ENCODE peak calls at places on chromosomes 5 and 9, in six cellular contexts. Q is neural crest cell; B is A549; X is CD4-positive, alpha-beta T cell; Z is A673; G is kidney. V is an unnamed sample.

GRCh38 chr5:79241535-79241979 is 5.6 kb downstream of the JMY start:
- DNase-seq in Q (no peak), B (no peak), X (no peak), Z (peak; percentile 11), G (no peak), V (no peak)

GRCh38 chr9:135490166-135490870 is 10.2 kb upstream of the MRPS2 start:
- DNase-seq in Q (no peak), B (no peak), X (no peak), Z (no peak), G (peak; percentile 48), V (no peak)

GRCh38 chr9:75892168-75892901 is 1.9 kb downstream of the PCSK5 start:
- DNase-seq in Q (peak; percentile 3), B (peak; percentile 35), X (no peak), Z (no peak), G (no peak), V (peak; percentile 56)

GRCh38 chr9:32351845-32352244 is 32.6 kb upstream of the ACO1 start:
- DNase-seq in Q (no peak), B (no peak), X (no peak), Z (peak; percentile 46), G (no peak), V (no peak)

GRCh38 chr5:133754575-133755169 is 142.3 kb upstream of the FSTL4 start:
- DNase-seq in Q (no peak), B (peak; percentile 44), X (no peak), Z (peak; percentile 41), G (no peak), V (peak; percentile 53)

GRCh38 chr5:57442080-57442839 is 40.4 kb downstream of the ACTBL2 start:
- DNase-seq in Q (no peak), B (no peak), X (no peak), Z (peak; percentile 44), G (no peak), V (no peak)

GRCh38 chr9:137107312-137107921 is 7.1 kb downstream of the DPP7 start:
- DNase-seq in Q (no peak), B (no peak), X (no peak), Z (no peak), G (no peak), V (no peak)

GRCh38 chr9:26833792-26834191 is 58.8 kb downstream of the CAAP1 start:
- DNase-seq in Q (peak; percentile 31), B (no peak), X (no peak), Z (peak; percentile 17), G (no peak), V (no peak)

GRCh38 chr5:168528521-168529360 is at the start of gene FBLL1:
- DNase-seq in Q (peak; percentile 62), B (no peak), X (no peak), Z (peak; percentile 50), G (no peak), V (peak; percentile 46)

DNA sequence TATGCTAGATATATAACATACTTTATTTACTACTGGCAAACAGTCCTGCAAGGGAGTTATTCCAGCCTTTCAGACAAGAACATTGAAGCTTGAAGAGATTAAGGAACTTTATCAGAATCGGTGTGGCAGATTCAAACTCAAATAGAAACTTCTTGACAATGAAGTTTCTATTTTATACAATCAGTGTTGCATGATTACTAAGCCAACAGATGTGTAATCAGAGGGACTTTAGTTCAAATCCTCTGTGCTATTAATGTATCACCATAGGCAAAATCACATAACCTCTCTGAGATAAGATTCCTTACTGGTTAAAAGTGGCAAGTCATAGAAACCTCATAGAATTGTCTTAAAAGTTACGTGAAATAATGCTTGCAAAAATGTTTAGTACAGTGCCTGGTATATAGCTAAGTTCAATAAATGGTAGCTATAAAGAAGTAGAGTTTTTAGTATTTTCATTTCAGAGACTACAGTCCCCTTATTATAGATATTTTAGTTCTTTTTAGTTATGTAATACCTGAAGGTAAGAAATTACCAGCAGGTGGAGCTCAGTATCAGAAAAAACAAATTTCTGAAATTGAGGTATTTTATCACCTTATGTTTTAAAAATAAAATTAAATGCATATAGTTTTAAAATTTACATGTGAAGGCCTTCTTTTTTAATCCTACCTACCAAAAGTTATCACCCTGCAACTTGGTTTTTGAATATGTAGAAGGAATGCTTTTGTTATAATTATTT is 172.1 kb downstream of the FER start:
- DNase-seq in Q (no peak), B (no peak), X (no peak), Z (peak; percentile 20), G (no peak), V (no peak)
- TF ChIP-seq CTCF in Q (peak; percentile 60), B (peak; percentile 53), X (peak; percentile 51), Z (peak; percentile 57), G (no peak), V (no peak)

DNA sequence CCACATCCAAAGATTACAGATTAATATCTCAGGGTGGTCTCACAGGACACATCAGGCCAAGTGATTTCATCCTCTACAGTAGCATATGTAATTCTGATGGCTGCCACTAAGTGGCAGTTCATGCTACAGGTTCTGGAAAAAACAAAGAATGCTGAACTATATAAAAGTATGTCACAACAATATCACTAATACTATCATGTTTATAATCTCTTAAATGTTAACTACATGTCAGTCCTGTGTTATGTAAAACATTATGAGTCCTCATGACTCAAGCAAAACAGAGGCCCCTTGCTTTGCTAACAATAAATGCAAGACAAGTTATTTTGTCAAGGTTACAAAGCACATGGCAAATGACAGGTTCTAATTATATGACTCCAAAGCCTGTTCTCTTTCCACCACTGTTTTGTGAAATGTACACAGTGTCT is 233.2 kb downstream of the FBXL17 start:
- DNase-seq in Q (no peak), B (peak; percentile 5), X (no peak), Z (peak; percentile 15), G (no peak), V (no peak)
- TF ChIP-seq CTCF in Q (peak; percentile 67), B (peak; percentile 51), X (peak; percentile 21), Z (peak; percentile 62), G (peak; percentile 27), V (peak; percentile 52)

GRCh38 chr9:91361294-91362201 is at the start of gene AUH:
- DNase-seq in Q (peak; percentile 85), B (peak; percentile 73), X (peak; percentile 80), Z (peak; percentile 86), G (peak; percentile 95), V (peak; percentile 87)
- TF ChIP-seq CTCF in Q (peak; percentile 49), B (no peak), X (no peak), Z (no peak), G (no peak), V (no peak)

GRCh38 chr9:78783743-78784142 is 486.8 kb downstream of the PSAT1 start:
- DNase-seq in Q (no peak), B (no peak), X (no peak), Z (no peak), G (no peak), V (no peak)
- TF ChIP-seq CTCF in Q (peak; percentile 46), B (no peak), X (no peak), Z (peak; percentile 47), G (no peak), V (no peak)

DNA sequence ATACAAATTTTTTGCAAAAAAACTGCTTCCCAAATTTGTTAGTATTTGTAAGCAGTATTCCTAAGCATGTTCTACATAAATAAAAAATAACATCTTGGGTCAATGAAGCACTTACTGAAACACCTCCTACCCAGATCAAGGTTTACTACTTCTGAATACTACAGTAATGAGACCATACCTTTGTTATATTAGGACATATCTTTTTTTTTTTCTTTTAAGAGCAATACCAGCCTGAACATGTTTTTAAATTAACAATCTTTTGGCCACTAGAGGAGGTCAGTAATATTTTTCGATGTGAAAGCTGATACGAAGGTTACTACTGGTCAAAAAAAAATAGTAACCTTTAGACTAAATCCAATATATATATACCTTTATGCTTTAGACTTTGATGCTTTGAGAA is 72.7 kb downstream of the CERT1 start:
- DNase-seq in Q (no peak), B (no peak), X (no peak), Z (no peak), G (no peak), V (no peak)
- TF ChIP-seq CTCF in Q (no peak), B (no peak), X (no peak), Z (no peak), G (no peak), V (no peak)

GRCh38 chr9:83062653-83063527 is at the start of gene RASEF:
- DNase-seq in Q (peak; percentile 33), B (peak; percentile 62), X (no peak), Z (peak; percentile 6), G (peak; percentile 89), V (no peak)
- TF ChIP-seq CTCF in Q (peak; percentile 51), B (peak; percentile 34), X (no peak), Z (no peak), G (no peak), V (no peak)